ENCODE peak calls at places on chromosomes 13 and 19, in four cellular contexts. One of them, this sample, is unnamed.

GRCh38 chr13:35856721-35857346 is 274.3 kb downstream of the DCLK1 start:
- DNase-seq in PC-3: no peak
- DNase-seq in Peyer's patch: no peak
- DNase-seq in fibroblast of lung: no peak
- DNase-seq in this sample: no peak

GRCh38 chr13:47859129-47859528 is 141.9 kb downstream of the SUCLA2 start:
- DNase-seq in PC-3: no peak
- DNase-seq in Peyer's patch: no peak
- DNase-seq in fibroblast of lung: peak; percentile 30
- DNase-seq in this sample: no peak

GRCh38 chr19:53156888-53157287 is 2.0 kb downstream of the ZNF347 start:
- DNase-seq in PC-3: no peak
- DNase-seq in Peyer's patch: no peak
- DNase-seq in fibroblast of lung: no peak
- DNase-seq in this sample: no peak

GRCh38 chr19:45769821-45770191 is 754 bp upstream of the SIX5 start:
- DNase-seq in PC-3: no peak
- DNase-seq in Peyer's patch: peak; percentile 77
- DNase-seq in fibroblast of lung: no peak
- DNase-seq in this sample: peak; percentile 64

GRCh38 chr19:33406521-33407139 is 33.1 kb downstream of the CEBPG start:
- DNase-seq in PC-3: peak; percentile 73
- DNase-seq in Peyer's patch: peak; percentile 86
- DNase-seq in fibroblast of lung: peak; percentile 21
- DNase-seq in this sample: peak; percentile 89

GRCh38 chr19:19643158-19644053 is at the start of gene GMIP:
- DNase-seq in PC-3: peak; percentile 68
- DNase-seq in Peyer's patch: peak; percentile 96
- DNase-seq in fibroblast of lung: peak; percentile 28
- DNase-seq in this sample: peak; percentile 94

GRCh38 chr19:58456111-58456510 is 4.7 kb downstream of the ZNF324B start:
- DNase-seq in PC-3: no peak
- DNase-seq in Peyer's patch: no peak
- DNase-seq in fibroblast of lung: no peak
- DNase-seq in this sample: no peak

GRCh38 chr19:33071887-33072286 is 7.2 kb upstream of the RHPN2 start:
- DNase-seq in PC-3: peak; percentile 58
- DNase-seq in Peyer's patch: peak; percentile 65
- DNase-seq in fibroblast of lung: peak; percentile 54
- DNase-seq in this sample: no peak

GRCh38 chr13:99774644-99775043 is 196.9 kb downstream of the ZIC5 start:
- DNase-seq in PC-3: no peak
- DNase-seq in Peyer's patch: no peak
- DNase-seq in fibroblast of lung: peak; percentile 1
- DNase-seq in this sample: no peak

GRCh38 chr13:26708007-26708297 is 52.6 kb downstream of the GPR12 start:
- DNase-seq in PC-3: no peak
- DNase-seq in Peyer's patch: no peak
- DNase-seq in fibroblast of lung: no peak
- DNase-seq in this sample: no peak

GRCh38 chr19:31461814-31462539 is 112.7 kb upstream of the TSHZ3 start:
- DNase-seq in PC-3: no peak
- DNase-seq in Peyer's patch: no peak
- DNase-seq in fibroblast of lung: peak; percentile 6
- DNase-seq in this sample: no peak

GRCh38 chr19:33229962-33230361 is 4.3 kb upstream of the SLC7A10 start:
- DNase-seq in PC-3: no peak
- DNase-seq in Peyer's patch: no peak
- DNase-seq in fibroblast of lung: no peak
- DNase-seq in this sample: no peak

GRCh38 chr13:79692846-79693245 is 211.9 kb downstream of the NDFIP2 start:
- DNase-seq in PC-3: no peak
- DNase-seq in Peyer's patch: no peak
- DNase-seq in fibroblast of lung: peak; percentile 7
- DNase-seq in this sample: no peak

GRCh38 chr13:90757127-90757680 is 590.3 kb upstream of the MIR17HG start:
- DNase-seq in PC-3: no peak
- DNase-seq in Peyer's patch: no peak
- DNase-seq in fibroblast of lung: no peak
- DNase-seq in this sample: no peak

GRCh38 chr19:11480081-11480926 is 542 bp downstream of the ELAVL3 start:
- DNase-seq in PC-3: no peak
- DNase-seq in Peyer's patch: no peak
- DNase-seq in fibroblast of lung: no peak
- DNase-seq in this sample: no peak

GRCh38 chr13:30341815-30342570 is 34.6 kb upstream of the KATNAL1 start:
- DNase-seq in PC-3: peak; percentile 90
- DNase-seq in Peyer's patch: peak; percentile 76
- DNase-seq in fibroblast of lung: peak; percentile 96
- DNase-seq in this sample: peak; percentile 72

GRCh38 chr19:44803442-44804428 is 5.2 kb upstream of the BCAM start:
- DNase-seq in PC-3: no peak
- DNase-seq in Peyer's patch: no peak
- DNase-seq in fibroblast of lung: no peak
- DNase-seq in this sample: no peak

GRCh38 chr13:68490594-68490993 is 1260.5 kb upstream of the PCDH9 start:
- DNase-seq in PC-3: no peak
- DNase-seq in Peyer's patch: no peak
- DNase-seq in fibroblast of lung: no peak
- DNase-seq in this sample: no peak

GRCh38 chr19:2547721-2548120 is 71.8 kb downstream of the GADD45B start:
- DNase-seq in PC-3: no peak
- DNase-seq in Peyer's patch: no peak
- DNase-seq in fibroblast of lung: no peak
- DNase-seq in this sample: peak; percentile 40

GRCh38 chr19:9986787-9987281 is 23.5 kb downstream of the COL5A3 start:
- DNase-seq in PC-3: no peak
- DNase-seq in Peyer's patch: no peak
- DNase-seq in fibroblast of lung: peak; percentile 56
- DNase-seq in this sample: no peak

GRCh38 chr19:41753936-41754529 is 1.3 kb upstream of the CEACAM6 start:
- DNase-seq in PC-3: peak; percentile 69
- DNase-seq in Peyer's patch: peak; percentile 85
- DNase-seq in fibroblast of lung: peak; percentile 3
- DNase-seq in this sample: no peak

GRCh38 chr13:62014299-62014698 is 598.6 kb upstream of the PCDH20 start:
- DNase-seq in PC-3: peak; percentile 54
- DNase-seq in Peyer's patch: no peak
- DNase-seq in fibroblast of lung: peak; percentile 2
- DNase-seq in this sample: no peak

GRCh38 chr19:6018786-6019185 is 40.8 kb upstream of the RANBP3 start:
- DNase-seq in PC-3: no peak
- DNase-seq in Peyer's patch: no peak
- DNase-seq in fibroblast of lung: no peak
- DNase-seq in this sample: peak; percentile 40

GRCh38 chr13:66237411-66238062 is 992.6 kb downstream of the PCDH9 start:
- DNase-seq in PC-3: no peak
- DNase-seq in Peyer's patch: no peak
- DNase-seq in fibroblast of lung: no peak
- DNase-seq in this sample: no peak

GRCh38 chr19:49551531-49551930 is 23.7 kb downstream of the RCN3 start:
- DNase-seq in PC-3: no peak
- DNase-seq in Peyer's patch: no peak
- DNase-seq in fibroblast of lung: no peak
- DNase-seq in this sample: no peak

GRCh38 chr13:60047943-60048342 is 115.8 kb downstream of the DIAPH3 start:
- DNase-seq in PC-3: no peak
- DNase-seq in Peyer's patch: no peak
- DNase-seq in fibroblast of lung: peak; percentile 5
- DNase-seq in this sample: no peak

GRCh38 chr13:77000475-77000874 is 8.6 kb downstream of the CLN5 start:
- DNase-seq in PC-3: peak; percentile 48
- DNase-seq in Peyer's patch: no peak
- DNase-seq in fibroblast of lung: no peak
- DNase-seq in this sample: no peak

GRCh38 chr13:88434953-88435352 is 763.8 kb downstream of the SLITRK5 start:
- DNase-seq in PC-3: no peak
- DNase-seq in Peyer's patch: no peak
- DNase-seq in fibroblast of lung: no peak
- DNase-seq in this sample: no peak

GRCh38 chr13:113646921-113647340 is 11.1 kb downstream of the ATP4B start:
- DNase-seq in PC-3: no peak
- DNase-seq in Peyer's patch: peak; percentile 36
- DNase-seq in fibroblast of lung: no peak
- DNase-seq in this sample: peak; percentile 41

GRCh38 chr13:44347905-44348304 is 25.7 kb upstream of the SERP2 start:
- DNase-seq in PC-3: no peak
- DNase-seq in Peyer's patch: no peak
- DNase-seq in fibroblast of lung: no peak
- DNase-seq in this sample: no peak

GRCh38 chr13:23889598-23890224 is 511 bp upstream of the MIPEP start:
- DNase-seq in PC-3: peak; percentile 21
- DNase-seq in Peyer's patch: no peak
- DNase-seq in fibroblast of lung: peak; percentile 20
- DNase-seq in this sample: no peak

GRCh38 chr19:46603195-46603637 is 2.1 kb downstream of the CALM3 start:
- DNase-seq in PC-3: no peak
- DNase-seq in Peyer's patch: peak; percentile 89
- DNase-seq in fibroblast of lung: no peak
- DNase-seq in this sample: peak; percentile 75

DNA sequence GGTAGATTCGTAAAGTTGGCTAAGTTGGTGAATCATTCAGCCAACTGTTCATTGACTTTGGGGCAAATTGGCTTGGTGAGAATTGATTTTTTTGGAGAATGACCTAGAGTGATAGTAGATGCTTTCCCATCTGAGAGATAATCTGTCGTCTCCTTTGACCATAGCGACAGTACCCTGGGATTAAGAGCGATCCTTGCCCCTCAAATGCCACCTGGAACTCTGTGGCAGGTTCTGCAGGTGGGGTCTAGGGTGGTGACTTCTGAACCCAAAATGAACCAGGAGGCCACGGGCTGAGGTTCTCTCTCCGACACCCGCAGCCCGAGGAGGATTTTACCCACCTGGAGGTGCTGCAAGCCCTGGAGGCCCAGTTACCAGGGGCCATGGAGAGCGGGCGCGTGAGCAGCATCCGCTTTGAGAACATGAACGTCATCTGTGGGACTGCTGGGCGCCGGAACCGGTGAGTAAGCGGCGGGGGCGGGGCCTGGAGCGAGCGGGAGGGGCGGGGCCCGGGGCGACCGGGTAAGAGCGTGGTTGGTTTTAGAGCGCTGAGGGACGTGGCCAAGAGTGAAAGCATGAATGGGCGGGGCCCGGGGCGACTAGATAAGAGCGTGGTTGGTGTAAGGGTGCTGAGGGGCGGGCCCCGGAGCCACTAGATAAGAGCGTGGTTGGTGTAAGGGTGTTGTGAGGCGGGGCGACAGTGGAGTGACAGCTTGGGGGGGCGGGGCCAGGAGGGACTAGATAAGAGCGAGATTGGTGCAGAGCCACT is 8.6 kb downstream of the C19orf81 start:
- DNase-seq in PC-3: peak; percentile 98
- DNase-seq in Peyer's patch: peak; percentile 85
- DNase-seq in fibroblast of lung: peak; percentile 85
- DNase-seq in this sample: peak; percentile 62
- H3K4me3 ChIP-seq in PC-3: peak overlapping the region; percentile 62
- H3K4me3 ChIP-seq in Peyer's patch: no peak overlapping the region
- H3K4me3 ChIP-seq in fibroblast of lung: no peak overlapping the region
- H3K4me3 ChIP-seq in this sample: no peak overlapping the region

GRCh38 chr13:102045713-102046112 is 356.1 kb downstream of the FGF14 start:
- DNase-seq in PC-3: no peak
- DNase-seq in Peyer's patch: no peak
- DNase-seq in fibroblast of lung: no peak
- DNase-seq in this sample: no peak
- TF ChIP-seq CTCF in PC-3: no peak
- TF ChIP-seq CTCF in Peyer's patch: no peak
- TF ChIP-seq CTCF in fibroblast of lung: no peak
- TF ChIP-seq CTCF in this sample: no peak

GRCh38 chr13:41054919-41055619 is 6.2 kb upstream of the WBP4 start:
- DNase-seq in PC-3: no peak
- DNase-seq in Peyer's patch: no peak
- DNase-seq in fibroblast of lung: no peak
- DNase-seq in this sample: no peak
- H3K4me1 ChIP-seq in PC-3: peaks cover 27% of the 10 kb centered on the region
- H3K4me1 ChIP-seq in Peyer's patch: no peaks in the 10 kb centered on the region
- H3K4me1 ChIP-seq in fibroblast of lung: peaks cover 5% of the 10 kb centered on the region
- H3K4me1 ChIP-seq in this sample: peaks cover 62% of the 10 kb centered on the region

DNA sequence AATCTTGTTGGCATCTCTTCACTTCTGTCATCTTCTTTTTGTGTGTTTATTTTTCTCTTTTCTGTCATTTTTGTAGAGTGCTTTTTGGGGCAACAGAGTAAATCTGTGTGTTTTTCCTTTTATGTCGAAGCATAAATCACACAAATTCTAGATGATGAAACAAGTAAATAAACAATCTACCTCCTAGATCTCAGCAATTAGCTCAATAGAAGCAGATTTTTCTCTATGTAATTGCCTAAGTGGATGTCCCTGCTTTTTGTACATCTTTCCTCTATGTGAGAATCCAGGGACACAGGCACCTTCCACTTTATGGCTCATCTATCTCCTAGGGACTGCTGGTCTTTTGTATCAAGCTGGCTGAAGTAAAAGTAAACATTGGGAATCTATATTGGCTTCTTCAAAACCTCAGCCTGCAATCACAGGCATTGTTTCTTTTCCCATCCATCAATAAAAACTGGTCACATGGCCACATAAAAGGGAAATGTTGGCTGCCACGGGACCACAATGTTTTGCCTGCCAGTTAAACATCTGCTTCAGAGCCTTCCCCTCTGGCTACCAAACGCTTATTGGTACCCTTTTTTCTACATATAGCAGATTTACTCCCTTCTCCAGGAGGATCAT is 323.8 kb downstream of the LMO7 start:
- DNase-seq in PC-3: no peak
- DNase-seq in Peyer's patch: no peak
- DNase-seq in fibroblast of lung: no peak
- DNase-seq in this sample: no peak
- H3K4me3 ChIP-seq in PC-3: no peak overlapping the region
- H3K4me3 ChIP-seq in Peyer's patch: no peak overlapping the region
- H3K4me3 ChIP-seq in fibroblast of lung: no peak overlapping the region
- H3K4me3 ChIP-seq in this sample: no peak overlapping the region

GRCh38 chr19:55640043-55640576 is 692 bp upstream of the ZNF580 start:
- DNase-seq in PC-3: no peak
- DNase-seq in Peyer's patch: peak; percentile 89
- DNase-seq in fibroblast of lung: peak; percentile 76
- DNase-seq in this sample: peak; percentile 86
- TF ChIP-seq CTCF in PC-3: peak; percentile 35
- TF ChIP-seq CTCF in Peyer's patch: peak; percentile 43
- TF ChIP-seq CTCF in fibroblast of lung: peak; percentile 31
- TF ChIP-seq CTCF in this sample: no peak